ENCODE peak calls at places on chromosomes 16 and 17, in seven cellular contexts. U is fibroblast of villous mesenchyme, N is epithelial cell of esophagus, J is fibroblast of pulmonary artery, H is left lung, G is mucosa of descending colon, D is astrocyte of the cerebellum. C is an unnamed sample.

GRCh38 chr16:66801320-66802105 is at the start of gene TERB1:
- DNase-seq in J (no peak), G (no peak), N (no peak), U (no peak), D (no peak), H (no peak), C (no peak)

GRCh38 chr16:77443834-77444460 is 9.1 kb upstream of the ADAMTS18 start:
- DNase-seq in N (no peak), J (no peak), G (no peak), D (no peak), H (no peak), U (no peak), C (no peak)

GRCh38 chr16:86070971-86071370 is 172.0 kb downstream of the IRF8 start:
- DNase-seq in G (no peak), J (no peak), N (no peak), D (no peak), H (no peak), U (no peak), C (no peak)

GRCh38 chr16:20042848-20043247 is 30.8 kb downstream of the GPR139 start:
- DNase-seq in D (no peak), U (no peak), G (no peak), H (no peak), J (no peak), N (no peak), C (no peak)

GRCh38 chr17:55743103-55743679 is 7.7 kb upstream of the PCTP start:
- DNase-seq in H (no peak), D (no peak), U (no peak), J (no peak), G (peak), N (peak), C (no peak)

GRCh38 chr17:74037320-74037719 is 166.2 kb upstream of the RPL38 start:
- DNase-seq in N (peak), H (no peak), J (peak), G (peak), D (no peak), U (no peak), C (no peak)

GRCh38 chr16:15494231-15494630 is 59.8 kb downstream of the BMERB1 start:
- DNase-seq in D (no peak), U (peak), J (peak), H (no peak), G (no peak), N (no peak), C (no peak)

GRCh38 chr17:74185786-74186185 is 17.7 kb upstream of the RPL38 start:
- DNase-seq in H (no peak), U (no peak), J (no peak), N (no peak), G (no peak), D (no peak), C (no peak)

GRCh38 chr17:2419526-2419925 is 18.7 kb upstream of the MNT start:
- DNase-seq in D (no peak), G (no peak), H (no peak), U (peak), N (no peak), J (no peak), C (no peak)

GRCh38 chr17:32822996-32823395 is 53.9 kb downstream of the MYO1D start:
- DNase-seq in J (no peak), H (no peak), G (peak), D (no peak), U (no peak), N (no peak), C (no peak)

GRCh38 chr17:35665662-35666061 is 65.8 kb upstream of the RASL10B start:
- DNase-seq in J (no peak), U (no peak), N (no peak), G (no peak), H (no peak), D (no peak), C (no peak)

GRCh38 chr17:76490112-76490710 is 11.0 kb downstream of the RHBDF2 start:
- DNase-seq in J (no peak), N (no peak), U (no peak), D (no peak), G (no peak), H (no peak), C (no peak)
- TF ChIP-seq CTCF in J (no peak), N (no peak), U (no peak), D (no peak), G (no peak), H (no peak), C (no peak)

DNA sequence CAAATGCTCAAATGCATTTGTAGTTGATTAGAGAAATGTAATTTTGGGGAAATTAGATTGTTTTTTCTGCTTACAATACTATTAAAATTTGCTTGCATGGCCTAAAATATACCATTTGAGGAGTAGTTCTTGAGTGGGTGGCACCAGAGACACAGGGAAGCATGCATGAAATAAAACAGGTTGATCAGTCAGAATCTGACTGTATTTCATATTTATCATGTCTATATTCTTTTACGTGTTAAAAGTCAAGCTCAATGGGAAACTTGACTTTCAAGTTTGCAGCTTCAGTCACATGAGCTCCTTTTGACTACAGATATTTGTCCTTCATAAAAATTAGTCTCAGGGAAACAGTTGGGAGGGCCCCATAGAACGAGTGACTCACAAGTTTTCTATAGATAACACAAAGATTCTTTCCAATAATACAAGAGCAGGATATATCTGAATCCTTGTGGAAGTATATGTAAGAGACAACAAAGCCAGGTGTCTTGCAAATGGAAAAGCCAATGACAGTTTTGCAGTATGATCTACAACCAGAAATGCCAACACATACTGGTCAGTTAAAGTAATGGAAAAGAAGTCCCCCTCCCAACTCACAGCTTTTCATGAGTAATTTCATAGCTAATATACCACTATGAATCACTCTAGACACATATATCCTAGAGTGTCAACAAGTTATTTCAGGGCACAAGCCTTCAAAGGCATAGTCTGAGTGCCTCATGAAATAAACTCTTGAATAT is 42.2 kb upstream of the CORO6 start:
- DNase-seq in U (peak), H (no peak), G (no peak), N (peak), J (peak), D (no peak), C (no peak)
- H3K4me3 ChIP-seq in U (no peak), H (no peak), G (no peak), N (no peak), J (no peak), D (no peak), C (no peak)

GRCh38 chr17:76472726-76473125 is 5.3 kb downstream of the AANAT start:
- DNase-seq in J (no peak), D (no peak), U (no peak), G (no peak), H (no peak), N (no peak), C (no peak)

GRCh38 chr17:76474894-76475293 is 7.5 kb downstream of the AANAT start:
- DNase-seq in G (no peak), H (no peak), N (no peak), U (no peak), D (no peak), J (no peak), C (no peak)

GRCh38 chr17:76472258-76472645 is 4.8 kb downstream of the AANAT start:
- DNase-seq in H (no peak), D (no peak), U (no peak), J (no peak), N (no peak), G (no peak), C (no peak)

GRCh38 chr17:76474238-76474637 is 6.8 kb downstream of the AANAT start:
- DNase-seq in N (no peak), G (no peak), U (no peak), D (no peak), J (no peak), H (no peak), C (no peak)

GRCh38 chr17:76473541-76473985 is 6.2 kb downstream of the AANAT start:
- DNase-seq in J (no peak), N (no peak), G (no peak), U (no peak), D (no peak), H (no peak), C (no peak)
- TF ChIP-seq CTCF in J (peak), N (peak), G (no peak), U (peak), D (peak), H (no peak), C (peak)

DNA sequence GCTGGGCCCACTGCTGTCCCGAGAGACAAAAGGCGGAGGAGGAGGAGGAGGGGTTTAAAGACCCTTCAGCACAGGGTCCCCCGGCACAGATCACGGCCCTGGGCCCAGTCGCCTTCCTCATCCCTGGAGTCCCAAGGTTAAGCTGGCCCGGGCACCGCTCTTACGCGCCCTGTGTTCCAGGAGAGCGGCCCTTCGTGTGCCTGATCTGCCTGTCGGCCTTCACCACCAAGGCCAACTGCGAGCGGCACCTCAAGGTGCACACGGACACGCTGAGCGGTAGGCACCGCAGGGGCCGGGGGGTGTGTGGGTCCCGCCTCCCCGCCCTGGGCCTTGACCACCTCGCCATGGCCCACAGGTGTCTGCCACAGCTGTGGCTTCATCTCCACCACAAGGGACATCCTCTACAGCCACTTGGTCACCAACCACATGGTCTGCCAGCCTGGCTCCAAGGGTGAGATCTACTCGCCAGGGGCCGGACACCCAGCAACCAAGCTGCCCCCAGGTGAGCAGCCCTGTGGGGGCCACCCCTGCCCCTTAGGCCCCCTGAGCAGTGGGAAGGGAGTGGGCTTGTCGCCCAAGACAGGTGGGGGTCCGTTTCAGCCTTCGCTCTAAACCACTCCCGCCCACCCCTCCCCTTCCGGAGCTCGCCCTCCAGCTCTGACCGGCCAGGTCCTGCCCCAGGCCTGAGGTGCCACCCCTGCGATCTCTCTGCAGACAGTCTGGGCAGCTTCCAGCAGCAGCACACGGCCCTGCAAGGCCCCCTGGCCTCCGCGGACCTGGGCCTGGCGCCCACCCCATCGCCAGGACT is 37.6 kb upstream of the ZC3H18 start:
- DNase-seq in U (no peak), N (no peak), H (no peak), J (no peak), D (no peak), G (no peak), C (no peak)
- H3K4me3 ChIP-seq in U (no peak), N (no peak), H (peak), J (no peak), D (peak), G (no peak), C (no peak)

DNA sequence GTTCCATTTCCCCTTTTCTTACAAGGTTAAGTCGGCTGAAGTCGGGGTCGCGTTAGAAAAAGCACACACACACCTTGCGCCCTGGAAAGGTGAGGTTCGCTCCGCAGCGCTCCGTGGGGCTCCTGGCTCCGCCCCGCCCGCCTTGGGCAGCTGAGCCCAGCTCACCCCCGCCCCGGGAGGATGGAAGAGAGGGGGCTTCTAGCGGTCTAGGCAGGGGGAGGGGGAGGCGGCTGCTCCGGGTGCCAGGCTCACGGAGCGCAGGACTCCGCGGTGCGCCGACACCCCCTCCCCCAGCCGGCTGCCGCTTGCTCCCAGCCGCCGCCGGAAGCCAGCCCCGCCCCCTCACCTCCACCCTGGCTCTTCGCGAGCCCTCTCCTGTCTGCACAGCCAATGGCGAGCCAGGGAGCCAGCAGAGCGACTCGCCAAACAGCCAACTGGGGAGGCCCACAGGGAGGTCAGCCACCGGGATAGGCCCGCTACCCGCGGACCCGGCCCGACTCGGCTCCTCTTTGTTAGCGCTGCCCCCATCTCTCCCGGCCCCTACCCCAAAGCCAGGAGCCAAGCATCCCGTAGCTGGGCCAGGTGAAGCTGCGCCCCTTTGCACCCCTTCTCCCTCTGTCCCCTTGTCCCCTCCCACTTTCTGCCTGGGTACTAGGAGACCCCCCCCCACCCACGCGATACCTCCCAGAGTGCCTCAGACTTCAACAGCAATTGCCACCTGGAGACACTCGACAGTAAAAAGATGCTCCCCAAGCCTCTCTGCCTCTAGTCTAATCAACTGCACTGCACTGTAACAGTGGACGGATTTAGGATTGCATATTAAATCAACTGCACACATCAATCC is 30.2 kb downstream of the FAM222B start:
- DNase-seq in U (peak), G (peak), D (peak), N (peak), J (peak), H (peak), C (peak)
- TF ChIP-seq CTCF in U (no peak), G (no peak), D (no peak), N (no peak), J (no peak), H (no peak), C (no peak)

GRCh38 chr17:8152981-8153549 is 861 bp upstream of the PER1 start:
- DNase-seq in J (no peak), D (no peak), N (no peak), U (no peak), G (peak), H (no peak), C (no peak)
- H3K4me3 ChIP-seq in J (peak), D (peak), N (peak), U (peak), G (no peak), H (peak), C (no peak)

DNA sequence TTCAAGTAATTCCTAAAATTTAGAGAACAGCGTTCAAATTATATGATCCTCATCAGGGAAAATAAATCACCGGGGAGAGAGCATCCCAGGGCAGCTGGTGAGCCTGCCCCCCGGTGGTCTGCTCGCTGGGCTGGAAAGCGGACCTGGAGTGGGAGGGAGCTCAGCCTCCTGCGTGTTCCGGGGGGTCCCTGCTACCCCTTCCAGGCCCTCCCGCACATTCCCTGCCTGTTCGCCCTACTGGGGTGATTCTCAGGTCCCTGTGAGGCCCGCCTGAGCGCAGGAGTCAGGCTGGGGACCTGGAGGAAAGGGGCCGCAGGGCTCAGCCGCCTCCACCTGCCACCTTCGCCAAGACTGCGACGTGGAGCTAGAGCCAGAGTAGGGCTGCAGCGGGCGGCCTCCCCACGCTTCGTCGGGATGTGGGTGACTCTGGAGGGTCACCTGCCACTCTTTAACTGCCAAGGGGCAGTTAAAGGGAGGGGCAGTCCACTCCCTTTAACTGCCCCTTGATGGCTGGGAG is 28.8 kb downstream of the SLC7A5 start:
- DNase-seq in H (no peak), D (no peak), G (no peak), J (no peak), N (no peak), U (no peak), C (no peak)
- TF ChIP-seq CTCF in H (no peak), D (no peak), G (no peak), J (no peak), N (no peak), U (no peak), C (no peak)

DNA sequence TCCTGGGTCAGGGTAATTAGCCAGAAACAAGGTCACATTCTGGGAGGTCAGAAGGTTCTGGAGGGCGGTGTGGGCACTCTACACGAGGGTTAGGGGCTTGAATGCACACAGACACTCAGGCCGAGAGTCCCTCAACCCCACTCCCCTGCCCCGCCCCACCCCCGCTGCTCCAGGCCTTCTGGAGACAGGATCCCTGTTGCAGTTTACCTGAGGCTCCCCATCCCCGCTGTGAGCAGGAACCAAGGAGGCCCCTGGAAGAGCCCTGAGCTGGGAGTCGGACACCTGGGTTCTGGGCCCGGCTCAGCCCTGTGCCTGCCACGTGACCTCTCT is 4.4 kb upstream of the ACTG1 start:
- DNase-seq in N (no peak), J (no peak), U (no peak), D (no peak), H (no peak), G (no peak), C (no peak)
- H3K4me3 ChIP-seq in N (no peak), J (peak), U (no peak), D (peak), H (peak), G (no peak), C (peak)

DNA sequence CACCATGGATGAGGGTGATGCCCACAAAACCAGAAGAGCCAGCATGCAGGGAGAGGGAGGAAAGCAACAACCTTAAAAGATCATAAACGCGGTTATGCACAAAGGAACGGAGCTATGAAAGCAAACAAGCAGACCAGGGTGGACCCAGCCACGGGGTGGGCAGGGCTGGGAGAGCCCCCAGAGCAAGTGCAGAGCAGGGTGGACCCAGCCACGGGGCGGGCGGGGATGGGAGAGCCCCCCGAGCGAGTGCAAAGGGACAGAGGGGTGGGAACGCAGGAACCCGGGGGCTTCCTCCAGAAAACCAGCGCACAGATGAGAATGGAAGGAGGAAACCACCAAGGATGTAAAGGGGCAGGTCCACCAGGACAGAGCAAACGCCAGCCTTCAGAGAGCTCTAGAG is 33.2 kb downstream of the CCDC57 start:
- DNase-seq in N (no peak), J (no peak), U (no peak), H (no peak), G (no peak), D (no peak), C (no peak)
- TF ChIP-seq CTCF in N (no peak), J (no peak), U (no peak), H (no peak), G (no peak), D (no peak), C (no peak)

GRCh38 chr17:40343126-40344119 is 21.1 kb downstream of the GJD3 start:
- DNase-seq in N (no peak), U (no peak), H (no peak), G (no peak), J (no peak), D (no peak), C (no peak)
- H3K4me3 ChIP-seq in N (no peak), U (peak), H (peak), G (no peak), J (peak), D (peak), C (peak)